ENCODE peak calls at places on chromosomes 2 and 18, in nine cellular contexts. V is activated T-cell treated with anti-CD3 and anti-CD28 coated beads, Interleukin-2, amount 50 U/mL, for 1 hour; P is K562; S is HS-27A; F is H1; H is NCI-H774; M is caudate nucleus; J is memory B cell; E is heart left ventricle. T is an unnamed sample.

GRCh38 chr2:64773461-64774118 is 119.9 kb upstream of the SERTAD2 start:
- DNase-seq in V (no peak), P (peak), S (no peak), F (no peak), H (no peak), M (no peak), J (no peak), E (no peak), T (no peak)

GRCh38 chr2:54478899-54479298 is 22.8 kb downstream of the SPTBN1 start:
- DNase-seq in V (no peak), P (no peak), S (no peak), F (no peak), H (no peak), M (no peak), J (no peak), E (no peak), T (no peak)

GRCh38 chr18:2932247-2933181 is 80.4 kb downstream of the LPIN2 start:
- DNase-seq in V (no peak), P (peak), S (peak), F (no peak), H (peak), M (no peak), J (peak), E (no peak), T (no peak)

GRCh38 chr18:63831080-63831788 is 56.0 kb downstream of the SERPINB7 start:
- DNase-seq in V (no peak), P (no peak), S (peak), F (no peak), H (no peak), M (no peak), J (no peak), E (no peak), T (no peak)

GRCh38 chr2:71045841-71046495 is 22.5 kb upstream of the NAGK start:
- DNase-seq in V (no peak), P (no peak), S (no peak), F (no peak), H (no peak), M (no peak), J (no peak), E (no peak), T (no peak)

GRCh38 chr2:162058973-162059668 is 14.9 kb downstream of the DPP4 start:
- DNase-seq in V (no peak), P (no peak), S (no peak), F (no peak), H (no peak), M (no peak), J (no peak), E (no peak), T (no peak)

GRCh38 chr2:77552956-77553355 is 30.8 kb upstream of the LRRTM4 start:
- DNase-seq in V (no peak), P (no peak), S (no peak), F (no peak), H (no peak), M (no peak), J (no peak), E (no peak), T (no peak)

GRCh38 chr2:239444626-239445625 is 44.1 kb upstream of the HDAC4 start:
- DNase-seq in V (no peak), P (no peak), S (no peak), F (no peak), H (peak), M (peak), J (no peak), E (no peak), T (no peak)